ENCODE peak calls at places on chromosomes 4 and X, in eight cellular contexts. One of them, this sample, is unnamed.

GRCh38 chr4:140363558-140363957 is 9.9 kb upstream of the SCOC start:
- DNase-seq in endothelial cell of umbilical vein: no peak
- DNase-seq in fibroblast of pulmonary artery: no peak
- DNase-seq in fibroblast of lung: no peak
- DNase-seq in AG09309: no peak
- DNase-seq in RWPE2: no peak
- DNase-seq in cardiac muscle cell: peak
- DNase-seq in GM20000: no peak
- DNase-seq in this sample: no peak

GRCh38 chr4:25439913-25440477 is 62.9 kb downstream of the ANAPC4 start:
- DNase-seq in endothelial cell of umbilical vein: peak
- DNase-seq in fibroblast of pulmonary artery: peak
- DNase-seq in fibroblast of lung: peak
- DNase-seq in AG09309: peak
- DNase-seq in RWPE2: no peak
- DNase-seq in cardiac muscle cell: peak
- DNase-seq in GM20000: peak
- DNase-seq in this sample: peak

GRCh38 chrX:19883878-19884277 is 3.5 kb downstream of the SH3KBP1 start:
- DNase-seq in endothelial cell of umbilical vein: no peak
- DNase-seq in fibroblast of pulmonary artery: no peak
- DNase-seq in fibroblast of lung: no peak
- DNase-seq in AG09309: no peak
- DNase-seq in RWPE2: no peak
- DNase-seq in cardiac muscle cell: no peak
- DNase-seq in GM20000: no peak
- DNase-seq in this sample: no peak

GRCh38 chr4:74874785-74875367 is 58.0 kb upstream of the PARM1 start:
- DNase-seq in endothelial cell of umbilical vein: peak
- DNase-seq in fibroblast of pulmonary artery: peak
- DNase-seq in fibroblast of lung: peak
- DNase-seq in AG09309: peak
- DNase-seq in RWPE2: no peak
- DNase-seq in cardiac muscle cell: peak
- DNase-seq in GM20000: peak
- DNase-seq in this sample: no peak

GRCh38 chr4:29046166-29046565 is 1674.0 kb upstream of the PCDH7 start:
- DNase-seq in endothelial cell of umbilical vein: no peak
- DNase-seq in fibroblast of pulmonary artery: peak
- DNase-seq in fibroblast of lung: peak
- DNase-seq in AG09309: no peak
- DNase-seq in RWPE2: no peak
- DNase-seq in cardiac muscle cell: no peak
- DNase-seq in GM20000: no peak
- DNase-seq in this sample: no peak

GRCh38 chrX:10240918-10241317 is 84.1 kb downstream of the CLCN4 start:
- DNase-seq in endothelial cell of umbilical vein: no peak
- DNase-seq in fibroblast of pulmonary artery: peak
- DNase-seq in fibroblast of lung: peak
- DNase-seq in AG09309: peak
- DNase-seq in RWPE2: no peak
- DNase-seq in cardiac muscle cell: no peak
- DNase-seq in GM20000: peak
- DNase-seq in this sample: no peak

GRCh38 chr4:1856920-1857699 is 1.2 kb upstream of the LETM1 start:
- DNase-seq in endothelial cell of umbilical vein: no peak
- DNase-seq in fibroblast of pulmonary artery: no peak
- DNase-seq in fibroblast of lung: no peak
- DNase-seq in AG09309: no peak
- DNase-seq in RWPE2: no peak
- DNase-seq in cardiac muscle cell: peak
- DNase-seq in GM20000: no peak
- DNase-seq in this sample: no peak

GRCh38 chrX:56233100-56233499 is 944 bp downstream of the KLF8 start:
- DNase-seq in endothelial cell of umbilical vein: no peak
- DNase-seq in fibroblast of pulmonary artery: no peak
- DNase-seq in fibroblast of lung: peak
- DNase-seq in AG09309: no peak
- DNase-seq in RWPE2: no peak
- DNase-seq in cardiac muscle cell: peak
- DNase-seq in GM20000: no peak
- DNase-seq in this sample: no peak

GRCh38 chr4:18419780-18420179 is 398.2 kb upstream of the LCORL start:
- DNase-seq in endothelial cell of umbilical vein: no peak
- DNase-seq in fibroblast of pulmonary artery: no peak
- DNase-seq in fibroblast of lung: no peak
- DNase-seq in AG09309: no peak
- DNase-seq in RWPE2: no peak
- DNase-seq in cardiac muscle cell: no peak
- DNase-seq in GM20000: no peak
- DNase-seq in this sample: no peak

GRCh38 chr4:168259096-168259495 is 59.5 kb downstream of the DDX60 start:
- DNase-seq in endothelial cell of umbilical vein: no peak
- DNase-seq in fibroblast of pulmonary artery: no peak
- DNase-seq in fibroblast of lung: no peak
- DNase-seq in AG09309: no peak
- DNase-seq in RWPE2: no peak
- DNase-seq in cardiac muscle cell: no peak
- DNase-seq in GM20000: no peak
- DNase-seq in this sample: no peak

GRCh38 chr4:113278324-113278934 is 229.0 kb downstream of the ANK2 start:
- DNase-seq in endothelial cell of umbilical vein: peak
- DNase-seq in fibroblast of pulmonary artery: peak
- DNase-seq in fibroblast of lung: peak
- DNase-seq in AG09309: no peak
- DNase-seq in RWPE2: no peak
- DNase-seq in cardiac muscle cell: peak
- DNase-seq in GM20000: peak
- DNase-seq in this sample: peak

GRCh38 chrX:130170752-130171445 is 863 bp upstream of the RAB33A start:
- DNase-seq in endothelial cell of umbilical vein: no peak
- DNase-seq in fibroblast of pulmonary artery: no peak
- DNase-seq in fibroblast of lung: no peak
- DNase-seq in AG09309: no peak
- DNase-seq in RWPE2: no peak
- DNase-seq in cardiac muscle cell: peak
- DNase-seq in GM20000: peak
- DNase-seq in this sample: no peak

GRCh38 chrX:14073561-14073960 is 43.9 kb upstream of the GEMIN8 start:
- DNase-seq in endothelial cell of umbilical vein: no peak
- DNase-seq in fibroblast of pulmonary artery: no peak
- DNase-seq in fibroblast of lung: peak
- DNase-seq in AG09309: no peak
- DNase-seq in RWPE2: no peak
- DNase-seq in cardiac muscle cell: no peak
- DNase-seq in GM20000: no peak
- DNase-seq in this sample: no peak

GRCh38 chr4:117957570-117957969 is 76.7 kb upstream of the NDST3 start:
- DNase-seq in endothelial cell of umbilical vein: no peak
- DNase-seq in fibroblast of pulmonary artery: no peak
- DNase-seq in fibroblast of lung: no peak
- DNase-seq in AG09309: no peak
- DNase-seq in RWPE2: no peak
- DNase-seq in cardiac muscle cell: no peak
- DNase-seq in GM20000: no peak
- DNase-seq in this sample: no peak

GRCh38 chr4:140004580-140005314 is 149.2 kb downstream of the MAML3 start:
- DNase-seq in endothelial cell of umbilical vein: peak
- DNase-seq in fibroblast of pulmonary artery: peak
- DNase-seq in fibroblast of lung: peak
- DNase-seq in AG09309: peak
- DNase-seq in RWPE2: no peak
- DNase-seq in cardiac muscle cell: peak
- DNase-seq in GM20000: no peak
- DNase-seq in this sample: no peak

GRCh38 chr4:86233681-86234080 is 126.2 kb downstream of the MAPK10 start:
- DNase-seq in endothelial cell of umbilical vein: no peak
- DNase-seq in fibroblast of pulmonary artery: peak
- DNase-seq in fibroblast of lung: no peak
- DNase-seq in AG09309: no peak
- DNase-seq in RWPE2: no peak
- DNase-seq in cardiac muscle cell: no peak
- DNase-seq in GM20000: no peak
- DNase-seq in this sample: no peak

GRCh38 chr4:6019316-6020263 is 1.4 kb upstream of the C4orf50 start:
- DNase-seq in endothelial cell of umbilical vein: peak
- DNase-seq in fibroblast of pulmonary artery: peak
- DNase-seq in fibroblast of lung: peak
- DNase-seq in AG09309: no peak
- DNase-seq in RWPE2: no peak
- DNase-seq in cardiac muscle cell: peak
- DNase-seq in GM20000: peak
- DNase-seq in this sample: no peak

GRCh38 chrX:70166601-70167590 is 10.4 kb upstream of the DGAT2L6 start:
- DNase-seq in endothelial cell of umbilical vein: peak
- DNase-seq in fibroblast of pulmonary artery: peak
- DNase-seq in fibroblast of lung: peak
- DNase-seq in AG09309: peak
- DNase-seq in RWPE2: no peak
- DNase-seq in cardiac muscle cell: no peak
- DNase-seq in GM20000: no peak
- DNase-seq in this sample: no peak

GRCh38 chr4:145375416-145375815 is 106.2 kb upstream of the SMAD1 start:
- DNase-seq in endothelial cell of umbilical vein: no peak
- DNase-seq in fibroblast of pulmonary artery: no peak
- DNase-seq in fibroblast of lung: no peak
- DNase-seq in AG09309: no peak
- DNase-seq in RWPE2: no peak
- DNase-seq in cardiac muscle cell: no peak
- DNase-seq in GM20000: no peak
- DNase-seq in this sample: no peak

DNA sequence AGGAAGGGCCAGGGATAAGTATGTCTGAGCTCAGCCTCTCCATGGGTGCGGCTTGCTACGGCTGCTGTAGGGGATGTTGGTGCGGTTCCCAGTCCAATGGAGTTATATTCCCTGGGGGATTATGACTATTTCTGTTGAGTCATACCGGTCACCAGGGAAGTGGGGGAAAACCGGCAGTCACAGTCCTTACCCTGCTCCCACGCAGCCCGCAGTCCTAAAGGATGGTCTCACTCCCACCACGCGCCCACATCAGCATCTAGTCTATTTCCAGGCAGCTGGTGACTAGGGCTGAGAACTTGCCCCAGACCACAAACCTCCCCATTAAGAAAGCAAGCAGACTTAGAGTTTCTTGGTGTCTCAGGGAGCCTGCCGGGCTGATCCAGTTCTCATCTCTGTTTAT is 191.6 kb downstream of the VEGFC start:
- DNase-seq in endothelial cell of umbilical vein: no peak
- DNase-seq in fibroblast of pulmonary artery: peak
- DNase-seq in fibroblast of lung: no peak
- DNase-seq in AG09309: peak
- DNase-seq in RWPE2: no peak
- DNase-seq in cardiac muscle cell: no peak
- DNase-seq in GM20000: no peak
- DNase-seq in this sample: no peak
- TF ChIP-seq CTCF in endothelial cell of umbilical vein: no peak
- TF ChIP-seq CTCF in fibroblast of pulmonary artery: no peak
- TF ChIP-seq CTCF in fibroblast of lung: no peak
- TF ChIP-seq CTCF in AG09309: no peak
- TF ChIP-seq CTCF in RWPE2: no peak
- TF ChIP-seq CTCF in cardiac muscle cell: no peak
- TF ChIP-seq CTCF in GM20000: no peak
- TF ChIP-seq CTCF in this sample: no peak

DNA sequence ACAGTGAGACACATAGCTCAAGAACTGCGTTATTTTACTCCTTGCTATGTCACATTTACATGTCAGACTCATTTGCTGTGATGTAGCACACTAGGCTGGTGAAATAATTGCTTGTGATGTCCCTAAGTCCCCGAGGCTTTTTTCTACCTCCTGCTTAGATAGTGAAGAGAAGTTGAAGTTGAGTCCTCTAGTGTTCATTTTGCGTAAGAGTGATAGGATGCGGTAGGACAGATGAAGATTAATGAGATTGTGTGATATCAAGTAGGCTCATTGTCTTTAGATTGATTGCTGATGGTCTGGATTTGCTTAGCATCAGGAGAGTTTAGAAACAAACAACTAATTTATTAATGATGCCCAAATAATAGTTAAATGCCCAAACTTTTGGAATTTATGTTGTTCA is 173.6 kb upstream of the NUDT6 start:
- DNase-seq in endothelial cell of umbilical vein: no peak
- DNase-seq in fibroblast of pulmonary artery: peak
- DNase-seq in fibroblast of lung: peak
- DNase-seq in AG09309: no peak
- DNase-seq in RWPE2: no peak
- DNase-seq in cardiac muscle cell: peak
- DNase-seq in GM20000: no peak
- DNase-seq in this sample: no peak
- TF ChIP-seq CTCF in endothelial cell of umbilical vein: no peak
- TF ChIP-seq CTCF in fibroblast of pulmonary artery: peak
- TF ChIP-seq CTCF in fibroblast of lung: no peak
- TF ChIP-seq CTCF in AG09309: no peak
- TF ChIP-seq CTCF in RWPE2: peak
- TF ChIP-seq CTCF in cardiac muscle cell: peak
- TF ChIP-seq CTCF in GM20000: no peak
- TF ChIP-seq CTCF in this sample: no peak

GRCh38 chr4:153704522-153704921 is 20.4 kb downstream of the TLR2 start:
- DNase-seq in endothelial cell of umbilical vein: no peak
- DNase-seq in fibroblast of pulmonary artery: no peak
- DNase-seq in fibroblast of lung: no peak
- DNase-seq in AG09309: no peak
- DNase-seq in RWPE2: no peak
- DNase-seq in cardiac muscle cell: no peak
- DNase-seq in GM20000: no peak
- DNase-seq in this sample: no peak
- TF ChIP-seq CTCF in endothelial cell of umbilical vein: no peak
- TF ChIP-seq CTCF in fibroblast of pulmonary artery: no peak
- TF ChIP-seq CTCF in fibroblast of lung: no peak
- TF ChIP-seq CTCF in AG09309: no peak
- TF ChIP-seq CTCF in RWPE2: no peak
- TF ChIP-seq CTCF in cardiac muscle cell: no peak
- TF ChIP-seq CTCF in GM20000: no peak
- TF ChIP-seq CTCF in this sample: no peak

DNA sequence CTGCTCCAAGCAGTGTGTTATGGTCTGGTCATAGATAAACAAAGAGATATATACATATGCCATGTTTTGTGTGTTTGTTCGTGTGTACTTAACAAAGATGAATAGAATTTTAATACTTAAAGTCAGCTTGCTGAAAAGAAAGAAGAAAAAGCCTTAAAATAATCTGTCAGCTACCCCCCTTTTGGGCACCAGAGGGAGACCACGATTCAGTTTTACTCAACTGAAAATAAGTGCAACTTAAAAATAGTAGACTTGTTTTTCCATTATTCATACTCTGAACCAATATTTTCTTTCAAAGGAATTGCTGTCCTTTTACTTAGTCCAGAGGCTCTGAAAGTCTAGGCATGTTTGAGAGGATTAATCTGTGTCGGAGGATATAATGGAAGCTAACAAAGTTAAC is 181.7 kb upstream of the AGTR2 start:
- DNase-seq in endothelial cell of umbilical vein: no peak
- DNase-seq in fibroblast of pulmonary artery: no peak
- DNase-seq in fibroblast of lung: peak
- DNase-seq in AG09309: no peak
- DNase-seq in RWPE2: no peak
- DNase-seq in cardiac muscle cell: no peak
- DNase-seq in GM20000: no peak
- DNase-seq in this sample: no peak
- TF ChIP-seq CTCF in endothelial cell of umbilical vein: no peak
- TF ChIP-seq CTCF in fibroblast of pulmonary artery: no peak
- TF ChIP-seq CTCF in fibroblast of lung: no peak
- TF ChIP-seq CTCF in AG09309: peak
- TF ChIP-seq CTCF in RWPE2: peak
- TF ChIP-seq CTCF in cardiac muscle cell: no peak
- TF ChIP-seq CTCF in GM20000: no peak
- TF ChIP-seq CTCF in this sample: no peak

GRCh38 chr4:81404294-81404693 is 67.4 kb downstream of the RASGEF1B start:
- DNase-seq in endothelial cell of umbilical vein: no peak
- DNase-seq in fibroblast of pulmonary artery: no peak
- DNase-seq in fibroblast of lung: peak
- DNase-seq in AG09309: no peak
- DNase-seq in RWPE2: no peak
- DNase-seq in cardiac muscle cell: no peak
- DNase-seq in GM20000: no peak
- DNase-seq in this sample: no peak
- TF ChIP-seq CTCF in endothelial cell of umbilical vein: no peak
- TF ChIP-seq CTCF in fibroblast of pulmonary artery: peak
- TF ChIP-seq CTCF in fibroblast of lung: peak
- TF ChIP-seq CTCF in AG09309: peak
- TF ChIP-seq CTCF in RWPE2: no peak
- TF ChIP-seq CTCF in cardiac muscle cell: peak
- TF ChIP-seq CTCF in GM20000: no peak
- TF ChIP-seq CTCF in this sample: no peak